ENCODE peak calls at places on chromosome 13, in six cellular contexts. One of them, this sample, is unnamed.

GRCh38 chr13:59743195-59743594 is 420.5 kb downstream of the DIAPH3 start:
- DNase-seq in transverse colon: no peak
- DNase-seq in mucosa of descending colon: no peak
- DNase-seq in adrenal gland: no peak
- DNase-seq in CD8-positive, alpha-beta memory T cell: no peak
- DNase-seq in GM23338: peak; percentile 5
- DNase-seq in this sample: no peak

GRCh38 chr13:36766295-36766694 is 52.7 kb upstream of the RFXAP start:
- DNase-seq in transverse colon: no peak
- DNase-seq in mucosa of descending colon: no peak
- DNase-seq in adrenal gland: no peak
- DNase-seq in CD8-positive, alpha-beta memory T cell: no peak
- DNase-seq in GM23338: peak; percentile 17
- DNase-seq in this sample: peak; percentile 59

GRCh38 chr13:27583645-27584044 is 36.7 kb downstream of the LNX2 start:
- DNase-seq in transverse colon: no peak
- DNase-seq in mucosa of descending colon: no peak
- DNase-seq in adrenal gland: no peak
- DNase-seq in CD8-positive, alpha-beta memory T cell: peak; percentile 21
- DNase-seq in GM23338: no peak
- DNase-seq in this sample: no peak

GRCh38 chr13:71759506-71760225 is 107.3 kb downstream of the DACH1 start:
- DNase-seq in transverse colon: no peak
- DNase-seq in mucosa of descending colon: no peak
- DNase-seq in adrenal gland: no peak
- DNase-seq in CD8-positive, alpha-beta memory T cell: no peak
- DNase-seq in GM23338: peak; percentile 53
- DNase-seq in this sample: no peak

GRCh38 chr13:59303433-59303832 is 860.3 kb downstream of the DIAPH3 start:
- DNase-seq in transverse colon: no peak
- DNase-seq in mucosa of descending colon: no peak
- DNase-seq in adrenal gland: no peak
- DNase-seq in CD8-positive, alpha-beta memory T cell: no peak
- DNase-seq in GM23338: no peak
- DNase-seq in this sample: no peak

GRCh38 chr13:43141685-43142084 is 118.3 kb downstream of the DNAJC15 start:
- DNase-seq in transverse colon: no peak
- DNase-seq in mucosa of descending colon: no peak
- DNase-seq in adrenal gland: no peak
- DNase-seq in CD8-positive, alpha-beta memory T cell: no peak
- DNase-seq in GM23338: peak; percentile 21
- DNase-seq in this sample: no peak

GRCh38 chr13:19772306-19772705 is 10.4 kb downstream of the PSPC1 start:
- DNase-seq in transverse colon: no peak
- DNase-seq in mucosa of descending colon: no peak
- DNase-seq in adrenal gland: no peak
- DNase-seq in CD8-positive, alpha-beta memory T cell: no peak
- DNase-seq in GM23338: no peak
- DNase-seq in this sample: no peak

GRCh38 chr13:39378293-39378692 is 224.7 kb downstream of the LHFPL6 start:
- DNase-seq in transverse colon: no peak
- DNase-seq in mucosa of descending colon: no peak
- DNase-seq in adrenal gland: no peak
- DNase-seq in CD8-positive, alpha-beta memory T cell: no peak
- DNase-seq in GM23338: no peak
- DNase-seq in this sample: no peak

GRCh38 chr13:36526897-36527296 is 94.6 kb downstream of the CCNA1 start:
- DNase-seq in transverse colon: no peak
- DNase-seq in mucosa of descending colon: no peak
- DNase-seq in adrenal gland: no peak
- DNase-seq in CD8-positive, alpha-beta memory T cell: no peak
- DNase-seq in GM23338: peak; percentile 21
- DNase-seq in this sample: no peak

GRCh38 chr13:42039457-42039945 is 8.9 kb upstream of the DGKH start:
- DNase-seq in transverse colon: no peak
- DNase-seq in mucosa of descending colon: no peak
- DNase-seq in adrenal gland: no peak
- DNase-seq in CD8-positive, alpha-beta memory T cell: no peak
- DNase-seq in GM23338: no peak
- DNase-seq in this sample: no peak

GRCh38 chr13:44211286-44211685 is 162.3 kb upstream of the SERP2 start:
- DNase-seq in transverse colon: no peak
- DNase-seq in mucosa of descending colon: no peak
- DNase-seq in adrenal gland: no peak
- DNase-seq in CD8-positive, alpha-beta memory T cell: no peak
- DNase-seq in GM23338: no peak
- DNase-seq in this sample: no peak

GRCh38 chr13:72258340-72258981 is 391.5 kb upstream of the DACH1 start:
- DNase-seq in transverse colon: no peak
- DNase-seq in mucosa of descending colon: no peak
- DNase-seq in adrenal gland: no peak
- DNase-seq in CD8-positive, alpha-beta memory T cell: no peak
- DNase-seq in GM23338: peak; percentile 52
- DNase-seq in this sample: no peak

GRCh38 chr13:38733146-38733545 is 46.3 kb downstream of the FREM2 start:
- DNase-seq in transverse colon: no peak
- DNase-seq in mucosa of descending colon: no peak
- DNase-seq in adrenal gland: no peak
- DNase-seq in CD8-positive, alpha-beta memory T cell: no peak
- DNase-seq in GM23338: no peak
- DNase-seq in this sample: no peak

GRCh38 chr13:59702269-59702668 is 461.5 kb downstream of the DIAPH3 start:
- DNase-seq in transverse colon: no peak
- DNase-seq in mucosa of descending colon: no peak
- DNase-seq in adrenal gland: no peak
- DNase-seq in CD8-positive, alpha-beta memory T cell: no peak
- DNase-seq in GM23338: no peak
- DNase-seq in this sample: no peak

GRCh38 chr13:102944821-102945220 is 99.0 kb downstream of the ERCC5 start:
- DNase-seq in transverse colon: no peak
- DNase-seq in mucosa of descending colon: no peak
- DNase-seq in adrenal gland: no peak
- DNase-seq in CD8-positive, alpha-beta memory T cell: no peak
- DNase-seq in GM23338: no peak
- DNase-seq in this sample: no peak

GRCh38 chr13:110136660-110137585 is 170.0 kb downstream of the COL4A1 start:
- DNase-seq in transverse colon: no peak
- DNase-seq in mucosa of descending colon: no peak
- DNase-seq in adrenal gland: no peak
- DNase-seq in CD8-positive, alpha-beta memory T cell: no peak
- DNase-seq in GM23338: peak; percentile 48
- DNase-seq in this sample: no peak

GRCh38 chr13:36736119-36736726 is 62.4 kb downstream of the SERTM1 start:
- DNase-seq in transverse colon: peak; percentile 19
- DNase-seq in mucosa of descending colon: no peak
- DNase-seq in adrenal gland: peak; percentile 56
- DNase-seq in CD8-positive, alpha-beta memory T cell: peak; percentile 16
- DNase-seq in GM23338: peak; percentile 74
- DNase-seq in this sample: no peak

GRCh38 chr13:111915104-111915551 is 151.8 kb upstream of the SOX1 start:
- DNase-seq in transverse colon: no peak
- DNase-seq in mucosa of descending colon: no peak
- DNase-seq in adrenal gland: no peak
- DNase-seq in CD8-positive, alpha-beta memory T cell: no peak
- DNase-seq in GM23338: no peak
- DNase-seq in this sample: no peak

GRCh38 chr13:100788540-100788939 is 113.9 kb upstream of the TMTC4 start:
- DNase-seq in transverse colon: no peak
- DNase-seq in mucosa of descending colon: no peak
- DNase-seq in adrenal gland: no peak
- DNase-seq in CD8-positive, alpha-beta memory T cell: no peak
- DNase-seq in GM23338: no peak
- DNase-seq in this sample: no peak

GRCh38 chr13:96952592-96952991 is 41.7 kb downstream of the OXGR1 start:
- DNase-seq in transverse colon: no peak
- DNase-seq in mucosa of descending colon: no peak
- DNase-seq in adrenal gland: no peak
- DNase-seq in CD8-positive, alpha-beta memory T cell: no peak
- DNase-seq in GM23338: no peak
- DNase-seq in this sample: no peak

GRCh38 chr13:33388254-33388998 is 102.9 kb upstream of the STARD13 start:
- DNase-seq in transverse colon: no peak
- DNase-seq in mucosa of descending colon: no peak
- DNase-seq in adrenal gland: no peak
- DNase-seq in CD8-positive, alpha-beta memory T cell: no peak
- DNase-seq in GM23338: no peak
- DNase-seq in this sample: no peak

GRCh38 chr13:36096411-36097184 is 34.6 kb downstream of the DCLK1 start:
- DNase-seq in transverse colon: no peak
- DNase-seq in mucosa of descending colon: no peak
- DNase-seq in adrenal gland: no peak
- DNase-seq in CD8-positive, alpha-beta memory T cell: no peak
- DNase-seq in GM23338: no peak
- DNase-seq in this sample: peak; percentile 23

GRCh38 chr13:94553766-94554165 is 42.2 kb downstream of the TGDS start:
- DNase-seq in transverse colon: no peak
- DNase-seq in mucosa of descending colon: no peak
- DNase-seq in adrenal gland: no peak
- DNase-seq in CD8-positive, alpha-beta memory T cell: no peak
- DNase-seq in GM23338: no peak
- DNase-seq in this sample: no peak

GRCh38 chr13:94549241-94550029 is 46.5 kb downstream of the TGDS start:
- DNase-seq in transverse colon: peak; percentile 93
- DNase-seq in mucosa of descending colon: peak; percentile 95
- DNase-seq in adrenal gland: peak; percentile 90
- DNase-seq in CD8-positive, alpha-beta memory T cell: peak; percentile 92
- DNase-seq in GM23338: peak; percentile 87
- DNase-seq in this sample: peak; percentile 93

GRCh38 chr13:94548382-94549240 is 47.3 kb downstream of the TGDS start:
- DNase-seq in transverse colon: peak; percentile 59
- DNase-seq in mucosa of descending colon: peak; percentile 71
- DNase-seq in adrenal gland: peak; percentile 53
- DNase-seq in CD8-positive, alpha-beta memory T cell: no peak
- DNase-seq in GM23338: peak; percentile 80
- DNase-seq in this sample: no peak

GRCh38 chr13:94552095-94552494 is 43.9 kb downstream of the TGDS start:
- DNase-seq in transverse colon: no peak
- DNase-seq in mucosa of descending colon: no peak
- DNase-seq in adrenal gland: no peak
- DNase-seq in CD8-positive, alpha-beta memory T cell: no peak
- DNase-seq in GM23338: no peak
- DNase-seq in this sample: no peak

DNA sequence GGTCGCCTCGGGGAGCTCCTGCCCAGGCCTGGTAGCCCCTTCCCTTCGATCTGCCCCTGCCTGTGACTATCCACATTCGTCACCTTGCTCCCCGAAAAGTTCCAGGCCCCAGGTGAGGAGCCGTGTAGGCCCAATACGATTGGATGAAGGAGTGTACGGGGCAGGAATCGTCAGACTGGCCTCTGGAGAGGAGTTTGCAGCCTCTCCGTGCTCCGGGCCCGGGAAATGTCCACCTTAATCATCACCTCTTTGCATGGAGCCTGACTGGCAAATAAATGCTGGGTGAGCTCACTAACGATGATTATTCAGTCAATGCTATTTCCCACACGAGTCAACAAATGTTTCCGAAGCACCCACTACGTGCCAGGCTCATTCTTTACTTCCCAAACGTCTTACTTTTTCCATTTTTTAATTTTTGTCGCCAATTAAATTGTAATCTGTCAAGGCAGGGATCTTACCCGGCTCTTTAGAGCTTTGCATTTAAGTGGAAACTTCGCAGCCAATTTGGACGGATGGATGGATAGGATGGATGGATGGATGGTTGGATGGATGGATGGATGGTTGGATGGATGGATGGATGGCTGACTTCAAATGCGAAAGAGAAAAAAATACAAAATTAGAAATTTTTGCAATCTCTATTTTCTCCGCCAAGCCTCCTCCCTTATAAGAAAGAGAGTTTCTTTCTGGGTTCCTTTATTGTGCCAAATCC is 45.8 kb downstream of the TGDS start:
- DNase-seq in transverse colon: no peak
- DNase-seq in mucosa of descending colon: no peak
- DNase-seq in adrenal gland: peak; percentile 53
- DNase-seq in CD8-positive, alpha-beta memory T cell: no peak
- DNase-seq in GM23338: peak; percentile 75
- DNase-seq in this sample: no peak
- H3K4me3 ChIP-seq in transverse colon: peak overlapping the region; percentile 70
- H3K4me3 ChIP-seq in mucosa of descending colon: peak overlapping the region; percentile 33
- H3K4me3 ChIP-seq in adrenal gland: peak overlapping the region; percentile 93
- H3K4me3 ChIP-seq in CD8-positive, alpha-beta memory T cell: peak overlapping the region; percentile 73
- H3K4me3 ChIP-seq in GM23338: peak overlapping the region; percentile 75
- H3K4me3 ChIP-seq in this sample: peak overlapping the region; percentile 63

GRCh38 chr13:74414458-74414857 is 280.3 kb upstream of the KLF12 start:
- DNase-seq in transverse colon: no peak
- DNase-seq in mucosa of descending colon: peak; percentile 28
- DNase-seq in adrenal gland: no peak
- DNase-seq in CD8-positive, alpha-beta memory T cell: no peak
- DNase-seq in GM23338: no peak
- DNase-seq in this sample: no peak
- H3K4me3 ChIP-seq in transverse colon: no peak overlapping the region
- H3K4me3 ChIP-seq in mucosa of descending colon: no peak overlapping the region
- H3K4me3 ChIP-seq in adrenal gland: no peak overlapping the region
- H3K4me3 ChIP-seq in CD8-positive, alpha-beta memory T cell: no peak overlapping the region
- H3K4me3 ChIP-seq in GM23338: no peak overlapping the region
- H3K4me3 ChIP-seq in this sample: no peak overlapping the region

GRCh38 chr13:25210842-25211241 is 38.8 kb upstream of the AMER2 start:
- DNase-seq in transverse colon: no peak
- DNase-seq in mucosa of descending colon: no peak
- DNase-seq in adrenal gland: no peak
- DNase-seq in CD8-positive, alpha-beta memory T cell: no peak
- DNase-seq in GM23338: no peak
- DNase-seq in this sample: no peak

GRCh38 chr13:25204843-25205242 is 32.8 kb upstream of the AMER2 start:
- DNase-seq in transverse colon: no peak
- DNase-seq in mucosa of descending colon: no peak
- DNase-seq in adrenal gland: no peak
- DNase-seq in CD8-positive, alpha-beta memory T cell: no peak
- DNase-seq in GM23338: no peak
- DNase-seq in this sample: no peak

GRCh38 chr13:25203256-25203794 is 31.2 kb upstream of the AMER2 start:
- DNase-seq in transverse colon: no peak
- DNase-seq in mucosa of descending colon: no peak
- DNase-seq in adrenal gland: no peak
- DNase-seq in CD8-positive, alpha-beta memory T cell: no peak
- DNase-seq in GM23338: peak; percentile 15
- DNase-seq in this sample: no peak

DNA sequence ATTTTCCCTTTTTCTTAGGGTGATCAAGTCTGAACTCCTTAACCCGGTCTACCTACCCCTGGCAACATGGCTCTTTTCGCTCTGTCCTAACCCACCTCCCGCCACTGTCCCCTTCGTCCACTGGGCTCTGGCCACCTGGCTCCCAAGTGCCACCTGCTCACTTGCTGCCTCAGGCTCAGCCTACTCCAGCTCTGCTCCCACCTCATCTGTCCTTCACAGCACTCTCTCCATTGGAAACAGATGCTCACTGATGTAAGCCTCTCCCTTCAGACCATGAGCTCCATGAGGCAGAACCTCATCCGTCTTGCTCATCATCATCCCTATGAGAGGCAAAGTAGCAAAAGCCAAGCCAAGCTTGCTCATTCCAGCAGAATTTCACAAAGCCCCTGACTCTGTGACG is 35.2 kb upstream of the AMER2 start:
- DNase-seq in transverse colon: no peak
- DNase-seq in mucosa of descending colon: no peak
- DNase-seq in adrenal gland: no peak
- DNase-seq in CD8-positive, alpha-beta memory T cell: no peak
- DNase-seq in GM23338: no peak
- DNase-seq in this sample: no peak
- H3K4me3 ChIP-seq in transverse colon: no peak overlapping the region
- H3K4me3 ChIP-seq in mucosa of descending colon: no peak overlapping the region
- H3K4me3 ChIP-seq in adrenal gland: no peak overlapping the region
- H3K4me3 ChIP-seq in CD8-positive, alpha-beta memory T cell: no peak overlapping the region
- H3K4me3 ChIP-seq in GM23338: no peak overlapping the region
- H3K4me3 ChIP-seq in this sample: no peak overlapping the region

GRCh38 chr13:99375806-99376080 is 68.5 kb upstream of the GPR183 start:
- DNase-seq in transverse colon: no peak
- DNase-seq in mucosa of descending colon: no peak
- DNase-seq in adrenal gland: no peak
- DNase-seq in CD8-positive, alpha-beta memory T cell: no peak
- DNase-seq in GM23338: no peak
- DNase-seq in this sample: no peak
- H3K4me3 ChIP-seq in transverse colon: no peak overlapping the region
- H3K4me3 ChIP-seq in mucosa of descending colon: no peak overlapping the region
- H3K4me3 ChIP-seq in adrenal gland: no peak overlapping the region
- H3K4me3 ChIP-seq in CD8-positive, alpha-beta memory T cell: no peak overlapping the region
- H3K4me3 ChIP-seq in GM23338: no peak overlapping the region
- H3K4me3 ChIP-seq in this sample: no peak overlapping the region